ENCODE peak calls at places on chromosome 2, in six cellular contexts. One of them, this sample, is unnamed.

GRCh38 chr2:159044804-159045286 is 76.4 kb downstream of the TANC1 start:
- DNase-seq in GM12878: no peak
- DNase-seq in HepG2: no peak
- DNase-seq in endothelial cell of umbilical vein: no peak
- DNase-seq in K562: no peak
- DNase-seq in A549: no peak
- DNase-seq in this sample: no peak

GRCh38 chr2:158741631-158742030 is 53.5 kb upstream of the DAPL1 start:
- DNase-seq in K562: no peak
- DNase-seq in A549: no peak
- DNase-seq in endothelial cell of umbilical vein: no peak
- DNase-seq in HepG2: no peak
- DNase-seq in GM12878: no peak
- DNase-seq in this sample: no peak

GRCh38 chr2:74814102-74814501 is 19.8 kb upstream of the HK2 start:
- DNase-seq in A549: no peak
- DNase-seq in GM12878: no peak
- DNase-seq in endothelial cell of umbilical vein: no peak
- DNase-seq in HepG2: peak; percentile 50
- DNase-seq in K562: no peak
- DNase-seq in this sample: no peak

GRCh38 chr2:85409719-85410583 is at the start of gene CAPG:
- DNase-seq in A549: no peak
- DNase-seq in GM12878: no peak
- DNase-seq in HepG2: no peak
- DNase-seq in endothelial cell of umbilical vein: no peak
- DNase-seq in K562: peak; percentile 78
- DNase-seq in this sample: peak; percentile 90

GRCh38 chr2:210421916-210422315 is 54.6 kb downstream of the LANCL1 start:
- DNase-seq in A549: no peak
- DNase-seq in HepG2: peak; percentile 9
- DNase-seq in endothelial cell of umbilical vein: no peak
- DNase-seq in GM12878: no peak
- DNase-seq in K562: no peak
- DNase-seq in this sample: peak; percentile 73

GRCh38 chr2:124626993-124627392 is 601.9 kb downstream of the CNTNAP5 start:
- DNase-seq in HepG2: no peak
- DNase-seq in GM12878: no peak
- DNase-seq in endothelial cell of umbilical vein: no peak
- DNase-seq in A549: no peak
- DNase-seq in K562: no peak
- DNase-seq in this sample: no peak

GRCh38 chr2:236550298-236550697 is 19.3 kb upstream of the ACKR3 start:
- DNase-seq in endothelial cell of umbilical vein: no peak
- DNase-seq in A549: no peak
- DNase-seq in GM12878: no peak
- DNase-seq in HepG2: no peak
- DNase-seq in K562: no peak
- DNase-seq in this sample: no peak

GRCh38 chr2:196088209-196088608 is 19.6 kb upstream of the DNAH7 start:
- DNase-seq in HepG2: peak; percentile 88
- DNase-seq in K562: no peak
- DNase-seq in endothelial cell of umbilical vein: no peak
- DNase-seq in GM12878: no peak
- DNase-seq in A549: no peak
- DNase-seq in this sample: no peak

GRCh38 chr2:126657146-126657635 is 1.2 kb downstream of the GYPC start:
- DNase-seq in HepG2: no peak
- DNase-seq in GM12878: no peak
- DNase-seq in K562: no peak
- DNase-seq in endothelial cell of umbilical vein: no peak
- DNase-seq in A549: no peak
- DNase-seq in this sample: peak; percentile 90

GRCh38 chr2:126655500-126656310 is at the start of gene GYPC:
- DNase-seq in GM12878: no peak
- DNase-seq in HepG2: no peak
- DNase-seq in A549: no peak
- DNase-seq in endothelial cell of umbilical vein: no peak
- DNase-seq in K562: peak; percentile 88
- DNase-seq in this sample: peak; percentile 93

GRCh38 chr2:126656311-126657145 is 570 bp downstream of the GYPC start:
- DNase-seq in GM12878: no peak
- DNase-seq in K562: peak; percentile 73
- DNase-seq in A549: no peak
- DNase-seq in endothelial cell of umbilical vein: no peak
- DNase-seq in HepG2: no peak
- DNase-seq in this sample: peak; percentile 61

GRCh38 chr2:126653102-126653501 is 2.9 kb upstream of the GYPC start:
- DNase-seq in A549: no peak
- DNase-seq in GM12878: no peak
- DNase-seq in endothelial cell of umbilical vein: no peak
- DNase-seq in HepG2: no peak
- DNase-seq in K562: peak; percentile 6
- DNase-seq in this sample: peak; percentile 15

DNA sequence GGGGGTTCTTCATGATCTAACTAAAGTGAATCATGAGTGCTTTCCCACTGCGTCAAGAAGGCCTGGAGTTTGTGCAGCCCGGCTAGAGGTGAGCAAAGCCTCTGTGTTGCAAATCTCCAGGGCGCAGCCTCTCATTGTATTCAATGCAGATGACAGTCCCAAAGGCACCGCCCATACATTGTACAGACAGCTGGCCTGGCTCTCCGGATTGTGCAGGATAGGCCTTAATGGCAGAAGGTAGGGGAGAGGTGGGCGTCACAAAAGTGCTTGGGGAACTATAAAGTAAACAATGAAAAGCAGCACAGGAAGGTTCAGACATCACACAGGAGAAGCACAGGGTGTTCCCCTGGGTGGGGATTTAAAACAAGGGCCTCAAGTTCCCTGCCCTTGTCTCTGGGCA is 892 bp upstream of the GYPC start:
- DNase-seq in A549: no peak
- DNase-seq in endothelial cell of umbilical vein: no peak
- DNase-seq in GM12878: no peak
- DNase-seq in K562: peak; percentile 40
- DNase-seq in HepG2: no peak
- DNase-seq in this sample: peak; percentile 45
- TF ChIP-seq MYC in A549: no peak
- TF ChIP-seq MYC in endothelial cell of umbilical vein: no peak
- TF ChIP-seq MYC in GM12878: no peak
- TF ChIP-seq MYC in K562: no peak
- TF ChIP-seq MYC in HepG2: no peak
- TF ChIP-seq MYC in this sample: no peak

DNA sequence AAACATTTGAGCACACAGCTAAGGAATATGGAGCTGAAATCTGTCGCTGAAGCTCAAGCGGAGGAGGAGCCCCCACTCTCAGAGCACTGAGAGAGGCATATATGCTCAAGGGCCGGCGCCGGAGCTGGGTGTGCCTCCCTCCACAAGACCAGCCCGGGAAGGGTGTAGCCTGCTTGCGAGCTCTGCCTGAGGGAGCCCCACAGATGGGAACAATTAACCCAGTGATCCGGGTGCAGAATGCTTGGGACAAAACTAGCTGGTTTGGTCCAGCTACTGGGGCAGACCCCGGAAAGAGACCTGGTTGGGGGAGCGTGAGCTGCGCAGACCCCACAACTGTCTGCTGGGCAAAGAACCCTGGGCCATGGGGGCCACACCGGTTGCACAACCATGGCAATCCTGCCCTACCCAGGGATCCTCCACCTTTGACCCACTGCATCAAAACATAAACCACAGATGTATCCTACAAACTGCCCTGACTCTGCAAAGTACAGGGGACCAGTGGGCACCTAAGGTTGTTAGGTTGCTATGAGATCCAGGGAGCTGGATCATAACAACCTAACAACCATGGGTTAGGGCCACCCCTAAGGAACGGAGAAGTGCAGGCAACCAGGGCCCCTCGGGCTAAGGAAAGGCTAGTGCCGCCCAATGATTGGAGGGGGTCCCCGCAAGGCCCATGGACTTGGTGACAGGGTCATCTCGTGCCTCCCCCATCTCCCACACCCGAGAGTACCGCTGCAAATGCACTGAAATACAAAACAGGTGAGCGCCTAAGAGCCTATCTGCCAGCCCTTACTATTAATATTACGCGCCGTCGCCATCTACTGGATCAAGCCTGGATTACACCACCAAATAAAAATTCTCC is 53.4 kb upstream of the SCN1A start:
- DNase-seq in K562: peak; percentile 50
- DNase-seq in endothelial cell of umbilical vein: peak; percentile 65
- DNase-seq in GM12878: no peak
- DNase-seq in A549: peak; percentile 10
- DNase-seq in HepG2: peak; percentile 79
- DNase-seq in this sample: peak; percentile 51
- TF ChIP-seq MYC in K562: no peak
- TF ChIP-seq MYC in endothelial cell of umbilical vein: no peak
- TF ChIP-seq MYC in GM12878: no peak
- TF ChIP-seq MYC in A549: no peak
- TF ChIP-seq MYC in HepG2: no peak
- TF ChIP-seq MYC in this sample: no peak

GRCh38 chr2:228917195-228917594 is 353.9 kb downstream of the PID1 start:
- DNase-seq in A549: no peak
- DNase-seq in K562: no peak
- DNase-seq in GM12878: no peak
- DNase-seq in HepG2: no peak
- DNase-seq in endothelial cell of umbilical vein: no peak
- DNase-seq in this sample: no peak

DNA sequence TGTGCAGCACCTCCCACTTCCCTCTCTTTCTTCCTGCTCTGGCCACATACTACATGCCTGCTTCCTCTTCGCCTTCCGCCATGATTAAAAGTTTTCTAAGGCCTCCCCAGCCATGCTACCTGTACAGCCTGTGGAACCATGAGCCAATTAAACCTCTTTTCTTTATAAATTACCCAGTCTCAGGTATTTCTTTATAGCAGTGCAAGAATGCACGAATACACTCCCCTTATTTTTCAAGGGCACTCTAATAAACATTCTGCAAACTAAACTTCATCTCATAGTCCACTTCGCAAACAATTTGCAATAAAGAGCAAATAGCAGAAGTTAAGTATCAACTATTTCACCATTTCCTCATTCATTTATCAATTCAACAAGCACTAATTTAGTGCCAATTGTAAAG is 351.3 kb downstream of the PID1 start:
- DNase-seq in endothelial cell of umbilical vein: no peak
- DNase-seq in K562: no peak
- DNase-seq in GM12878: no peak
- DNase-seq in HepG2: no peak
- DNase-seq in A549: no peak
- DNase-seq in this sample: no peak
- TF ChIP-seq MYC in endothelial cell of umbilical vein: no peak
- TF ChIP-seq MYC in K562: no peak
- TF ChIP-seq MYC in GM12878: no peak
- TF ChIP-seq MYC in HepG2: no peak
- TF ChIP-seq MYC in A549: no peak
- TF ChIP-seq MYC in this sample: no peak

DNA sequence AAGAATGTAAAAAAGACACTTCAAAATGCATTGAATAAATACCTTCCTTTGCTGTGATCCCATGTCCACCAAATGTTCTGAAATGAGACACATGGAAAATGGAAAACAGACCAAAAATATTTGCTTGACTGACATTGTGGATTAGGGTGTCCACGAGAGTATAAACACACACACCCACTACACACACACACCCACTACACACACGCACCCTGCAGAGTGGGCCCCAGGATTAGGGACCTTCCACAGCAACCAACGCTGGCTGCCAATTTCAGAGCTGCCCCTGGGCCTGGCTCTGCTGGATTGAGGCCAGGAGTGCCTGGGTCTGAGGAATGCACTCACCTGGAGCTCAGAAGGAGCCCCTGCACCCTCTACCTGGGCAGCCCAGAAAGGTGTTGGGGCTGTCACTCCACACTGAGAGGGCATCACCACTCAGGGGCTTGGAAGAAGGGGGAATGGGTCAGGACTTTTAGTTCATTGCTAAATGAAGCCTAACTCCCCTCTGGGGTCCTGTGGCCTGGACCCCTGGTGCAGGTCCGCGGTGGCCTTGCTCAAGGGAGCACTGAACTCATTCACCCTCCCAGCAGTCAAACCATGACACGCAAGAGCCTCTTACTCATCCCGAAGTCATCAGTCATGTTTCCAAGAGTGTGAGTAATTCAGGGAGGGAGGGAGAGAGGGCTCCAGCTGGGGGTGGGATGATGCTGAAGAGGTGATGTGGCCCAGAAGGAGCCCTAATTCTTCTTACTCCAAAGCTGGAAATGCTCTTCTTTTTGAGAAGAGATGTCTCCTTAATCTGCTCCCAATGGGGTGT is 50.2 kb upstream of the PLB1 start:
- DNase-seq in GM12878: no peak
- DNase-seq in HepG2: no peak
- DNase-seq in endothelial cell of umbilical vein: peak; percentile 65
- DNase-seq in A549: peak; percentile 86
- DNase-seq in K562: no peak
- DNase-seq in this sample: peak; percentile 80
- TF ChIP-seq MYC in GM12878: no peak
- TF ChIP-seq MYC in HepG2: no peak
- TF ChIP-seq MYC in endothelial cell of umbilical vein: no peak
- TF ChIP-seq MYC in A549: no peak
- TF ChIP-seq MYC in K562: no peak
- TF ChIP-seq MYC in this sample: no peak

DNA sequence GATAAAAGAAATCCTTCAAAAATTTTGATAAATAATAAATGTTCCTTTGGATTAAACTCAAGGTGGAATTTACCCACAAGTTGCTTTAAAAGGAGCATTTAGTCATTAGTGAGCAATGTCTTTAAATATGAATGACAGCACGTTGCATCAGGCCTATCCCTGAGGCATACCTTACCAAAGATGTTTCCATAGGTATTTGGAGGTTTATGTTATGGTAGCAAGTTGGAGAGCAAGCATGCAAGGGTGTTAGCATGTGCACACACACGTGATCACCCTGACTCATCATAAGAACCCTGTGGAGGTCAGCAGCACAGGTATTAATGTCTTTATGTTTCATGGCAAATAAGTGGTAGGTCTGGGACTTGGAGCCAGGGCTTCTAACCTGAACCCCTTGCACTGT is 159.9 kb downstream of the ACTR3 start:
- DNase-seq in HepG2: no peak
- DNase-seq in A549: no peak
- DNase-seq in GM12878: no peak
- DNase-seq in K562: no peak
- DNase-seq in endothelial cell of umbilical vein: no peak
- DNase-seq in this sample: no peak
- TF ChIP-seq MYC in HepG2: no peak
- TF ChIP-seq MYC in A549: no peak
- TF ChIP-seq MYC in GM12878: no peak
- TF ChIP-seq MYC in K562: no peak
- TF ChIP-seq MYC in endothelial cell of umbilical vein: no peak
- TF ChIP-seq MYC in this sample: no peak

GRCh38 chr2:65366595-65367125 is 65.7 kb downstream of the SPRED2 start:
- DNase-seq in K562: peak; percentile 63
- DNase-seq in GM12878: peak; percentile 11
- DNase-seq in A549: peak; percentile 96
- DNase-seq in HepG2: peak; percentile 77
- DNase-seq in endothelial cell of umbilical vein: peak; percentile 97
- DNase-seq in this sample: peak; percentile 96
- TF ChIP-seq MYC in K562: no peak
- TF ChIP-seq MYC in GM12878: no peak
- TF ChIP-seq MYC in A549: no peak
- TF ChIP-seq MYC in HepG2: no peak
- TF ChIP-seq MYC in endothelial cell of umbilical vein: no peak
- TF ChIP-seq MYC in this sample: no peak

This sample was measured in NB4.